ENCODE peak calls at places on chromosomes 7 and 10, in six cellular contexts. T is heart right ventricle; J is activated naive CD4-positive, alpha-beta T cell treated with anti-CD3 and anti-CD28 coated beads, Interleukin-2, amount 10 ng/mL, durations not matched to agents 7 days and 5 days; A is activated CD4-positive, alpha-beta T cell treated with anti-CD3 and anti-CD28 coated beads, Interleukin-2, amount 10 ng/mL, durations not matched to agents 7 days and 5 days; U is mesothelial cell of epicardium; R is RWPE1. C is an unnamed sample.

GRCh38 chr10:79181680-79182079 is 112.9 kb downstream of the ZMIZ1 start:
- DNase-seq in T (peak), J (no peak), A (no peak), U (no peak), R (no peak), C (no peak)

GRCh38 chr10:18261063-18261462 is 120.8 kb downstream of the CACNB2 start:
- DNase-seq in T (no peak), J (no peak), A (no peak), U (no peak), R (no peak), C (no peak)

GRCh38 chr10:61376908-61377368 is 76.2 kb downstream of the TMEM26 start:
- DNase-seq in T (no peak), J (no peak), A (no peak), U (no peak), R (no peak), C (no peak)

GRCh38 chr10:31321396-31321941 is 2.5 kb downstream of the ZEB1 start:
- DNase-seq in T (no peak), J (peak), A (peak), U (no peak), R (no peak), C (no peak)

GRCh38 chr7:24739306-24739705 is 18.0 kb downstream of the GSDME start:
- DNase-seq in T (no peak), J (no peak), A (no peak), U (no peak), R (no peak), C (no peak)

GRCh38 chr10:60466267-60467201 is 76.9 kb upstream of the ANK3 start:
- DNase-seq in T (no peak), J (no peak), A (no peak), U (no peak), R (no peak), C (no peak)

GRCh38 chr10:68550747-68551411 is 9.3 kb upstream of the TET1 start:
- DNase-seq in T (no peak), J (peak), A (peak), U (no peak), R (peak), C (no peak)

GRCh38 chr10:122240401-122240800 is 30.7 kb upstream of the BTBD16 start:
- DNase-seq in T (no peak), J (no peak), A (no peak), U (no peak), R (no peak), C (no peak)

GRCh38 chr10:104127411-104127810 is 5.4 kb downstream of the SFR1 start:
- DNase-seq in T (no peak), J (no peak), A (no peak), U (no peak), R (peak), C (no peak)

GRCh38 chr7:100088621-100089457 is at the start of gene COPS6:
- DNase-seq in T (peak), J (peak), A (peak), U (peak), R (peak), C (peak)

GRCh38 chr10:129521161-129522025 is 54.4 kb downstream of the MGMT start:
- DNase-seq in T (no peak), J (peak), A (no peak), U (no peak), R (no peak), C (no peak)

GRCh38 chr10:113214331-113214730 is 264.3 kb downstream of the TCF7L2 start:
- DNase-seq in T (no peak), J (no peak), A (no peak), U (no peak), R (no peak), C (no peak)

GRCh38 chr10:68611227-68611626 is 51.1 kb downstream of the TET1 start:
- DNase-seq in T (no peak), J (no peak), A (no peak), U (no peak), R (no peak), C (no peak)

GRCh38 chr7:100675581-100676350 is 2.2 kb downstream of the GNB2 start:
- DNase-seq in T (peak), J (peak), A (peak), U (peak), R (peak), C (peak)

GRCh38 chr10:131625041-131625440 is 275.8 kb upstream of the PPP2R2D start:
- DNase-seq in T (no peak), J (no peak), A (no peak), U (no peak), R (no peak), C (no peak)

GRCh38 chr10:96587255-96588059 is 645 bp upstream of the TM9SF3 start:
- DNase-seq in T (no peak), J (no peak), A (peak), U (no peak), R (peak), C (no peak)

GRCh38 chr7:81608748-81609382 is 161.0 kb downstream of the HGF start:
- DNase-seq in T (no peak), J (no peak), A (no peak), U (no peak), R (no peak), C (no peak)

GRCh38 chr7:1154172-1154739 is 5.7 kb downstream of the ZFAND2A start:
- DNase-seq in T (no peak), J (no peak), A (no peak), U (no peak), R (no peak), C (no peak)

GRCh38 chr7:86391813-86392212 is 251.9 kb upstream of the GRM3 start:
- DNase-seq in T (no peak), J (no peak), A (no peak), U (no peak), R (no peak), C (no peak)

GRCh38 chr7:84144480-84144879 is 50.1 kb downstream of the SEMA3A start:
- DNase-seq in T (no peak), J (no peak), A (no peak), U (no peak), R (no peak), C (no peak)

GRCh38 chr7:29866490-29866930 is 60.2 kb downstream of the WIPF3 start:
- DNase-seq in T (peak), J (no peak), A (no peak), U (no peak), R (no peak), C (peak)

GRCh38 chr10:8365935-8366911 is 311.7 kb downstream of the GATA3 start:
- DNase-seq in T (no peak), J (no peak), A (peak), U (peak), R (peak), C (no peak)

GRCh38 chr10:130231211-130231850 is 95.1 kb downstream of the GLRX3 start:
- DNase-seq in T (no peak), J (no peak), A (no peak), U (no peak), R (no peak), C (no peak)

GRCh38 chr7:7921830-7922229 is 46.8 kb upstream of the GLCCI1 start:
- DNase-seq in T (no peak), J (no peak), A (no peak), U (no peak), R (no peak), C (peak)

GRCh38 chr7:15131661-15132060 is 229.1 kb upstream of the DGKB start:
- DNase-seq in T (no peak), J (no peak), A (no peak), U (no peak), R (no peak), C (no peak)

GRCh38 chr7:39950473-39951155 is 558 bp downstream of the CDK13 start:
- DNase-seq in T (peak), J (peak), A (peak), U (peak), R (peak), C (peak)

GRCh38 chr7:109950256-109950655 is 1140.7 kb upstream of the LRRN3 start:
- DNase-seq in T (no peak), J (no peak), A (no peak), U (no peak), R (no peak), C (no peak)

GRCh38 chr10:74960670-74961069 is 134.3 kb downstream of the KAT6B start:
- DNase-seq in T (no peak), J (no peak), A (no peak), U (no peak), R (no peak), C (no peak)

GRCh38 chr7:138871691-138872090 is 73.7 kb upstream of the ATP6V0A4 start:
- DNase-seq in T (no peak), J (no peak), A (no peak), U (no peak), R (no peak), C (no peak)

GRCh38 chr10:3969876-3970666 is 185.1 kb upstream of the KLF6 start:
- DNase-seq in T (no peak), J (no peak), A (no peak), U (no peak), R (no peak), C (no peak)

GRCh38 chr7:102115181-102115580 is 171.5 kb upstream of the SH2B2 start:
- DNase-seq in T (no peak), J (no peak), A (no peak), U (no peak), R (no peak), C (no peak)

GRCh38 chr7:42673951-42674350 is 237.9 kb downstream of the C7orf25 start:
- DNase-seq in T (no peak), J (no peak), A (no peak), U (no peak), R (no peak), C (no peak)

GRCh38 chr10:5461914-5462840 is 37.2 kb downstream of the CALML5 start:
- DNase-seq in T (no peak), J (no peak), A (no peak), U (no peak), R (no peak), C (no peak)

GRCh38 chr7:134941947-134942346 is 44.4 kb upstream of the AGBL3 start:
- DNase-seq in T (no peak), J (no peak), A (no peak), U (no peak), R (no peak), C (no peak)